ENCODE peak calls at places on chromosomes 16 and 17, in seven cellular contexts. One of them, this sample, is unnamed.

GRCh38 chr17:65914784-65915342 is 277.1 kb downstream of the CEP112 start:
- DNase-seq in kidney glomerular epithelial cell: no peak
- DNase-seq in nucleus accumbens: no peak
- DNase-seq in colonic mucosa: no peak
- DNase-seq in activated CD4-positive, alpha-beta T cell treated with anti-CD3 and anti-CD28 coated beads for 48 hours: no peak
- DNase-seq in thyroid gland: no peak
- DNase-seq in endothelial cell: no peak
- DNase-seq in this sample: no peak

GRCh38 chr17:66698270-66698669 is 136.6 kb upstream of the CACNG5 start:
- DNase-seq in colonic mucosa: no peak
- DNase-seq in activated CD4-positive, alpha-beta T cell treated with anti-CD3 and anti-CD28 coated beads for 48 hours: no peak
- DNase-seq in endothelial cell: no peak
- DNase-seq in thyroid gland: no peak
- DNase-seq in nucleus accumbens: no peak
- DNase-seq in kidney glomerular epithelial cell: no peak
- DNase-seq in this sample: no peak

GRCh38 chr17:13961262-13961661 is 108.0 kb upstream of the COX10 start:
- DNase-seq in thyroid gland: no peak
- DNase-seq in kidney glomerular epithelial cell: no peak
- DNase-seq in endothelial cell: no peak
- DNase-seq in nucleus accumbens: no peak
- DNase-seq in activated CD4-positive, alpha-beta T cell treated with anti-CD3 and anti-CD28 coated beads for 48 hours: no peak
- DNase-seq in colonic mucosa: no peak
- DNase-seq in this sample: no peak

GRCh38 chr17:65359016-65359415 is 202.4 kb downstream of the AXIN2 start:
- DNase-seq in endothelial cell: no peak
- DNase-seq in kidney glomerular epithelial cell: peak; percentile 87
- DNase-seq in colonic mucosa: no peak
- DNase-seq in nucleus accumbens: no peak
- DNase-seq in activated CD4-positive, alpha-beta T cell treated with anti-CD3 and anti-CD28 coated beads for 48 hours: peak; percentile 70
- DNase-seq in thyroid gland: no peak
- DNase-seq in this sample: no peak

GRCh38 chr17:66678827-66679226 is 156.1 kb upstream of the CACNG5 start:
- DNase-seq in thyroid gland: no peak
- DNase-seq in kidney glomerular epithelial cell: no peak
- DNase-seq in endothelial cell: no peak
- DNase-seq in activated CD4-positive, alpha-beta T cell treated with anti-CD3 and anti-CD28 coated beads for 48 hours: no peak
- DNase-seq in nucleus accumbens: no peak
- DNase-seq in colonic mucosa: no peak
- DNase-seq in this sample: no peak

GRCh38 chr17:34443832-34444469 is 80.9 kb upstream of the CCL1 start:
- DNase-seq in endothelial cell: peak; percentile 53
- DNase-seq in kidney glomerular epithelial cell: no peak
- DNase-seq in nucleus accumbens: no peak
- DNase-seq in colonic mucosa: no peak
- DNase-seq in activated CD4-positive, alpha-beta T cell treated with anti-CD3 and anti-CD28 coated beads for 48 hours: no peak
- DNase-seq in thyroid gland: no peak
- DNase-seq in this sample: no peak

GRCh38 chr17:78572277-78573205 is 4.7 kb downstream of the DNAH17 start:
- DNase-seq in nucleus accumbens: no peak
- DNase-seq in colonic mucosa: no peak
- DNase-seq in kidney glomerular epithelial cell: no peak
- DNase-seq in endothelial cell: no peak
- DNase-seq in thyroid gland: no peak
- DNase-seq in activated CD4-positive, alpha-beta T cell treated with anti-CD3 and anti-CD28 coated beads for 48 hours: no peak
- DNase-seq in this sample: peak; percentile 45

GRCh38 chr16:6492742-6493141 is 839.9 kb upstream of the RBFOX1 start:
- DNase-seq in thyroid gland: no peak
- DNase-seq in endothelial cell: no peak
- DNase-seq in colonic mucosa: no peak
- DNase-seq in kidney glomerular epithelial cell: no peak
- DNase-seq in activated CD4-positive, alpha-beta T cell treated with anti-CD3 and anti-CD28 coated beads for 48 hours: no peak
- DNase-seq in nucleus accumbens: no peak
- DNase-seq in this sample: no peak

GRCh38 chr17:34369571-34369970 is 6.5 kb upstream of the CCL1 start:
- DNase-seq in thyroid gland: no peak
- DNase-seq in colonic mucosa: peak; percentile 7
- DNase-seq in activated CD4-positive, alpha-beta T cell treated with anti-CD3 and anti-CD28 coated beads for 48 hours: no peak
- DNase-seq in kidney glomerular epithelial cell: no peak
- DNase-seq in nucleus accumbens: no peak
- DNase-seq in endothelial cell: no peak
- DNase-seq in this sample: no peak

GRCh38 chr16:10387378-10387681 is 1.5 kb downstream of the ATF7IP2 start:
- DNase-seq in colonic mucosa: no peak
- DNase-seq in nucleus accumbens: no peak
- DNase-seq in thyroid gland: no peak
- DNase-seq in activated CD4-positive, alpha-beta T cell treated with anti-CD3 and anti-CD28 coated beads for 48 hours: no peak
- DNase-seq in endothelial cell: no peak
- DNase-seq in kidney glomerular epithelial cell: no peak
- DNase-seq in this sample: no peak

GRCh38 chr17:43431741-43432523 is 33.1 kb downstream of the ARL4D start:
- DNase-seq in colonic mucosa: no peak
- DNase-seq in thyroid gland: no peak
- DNase-seq in nucleus accumbens: no peak
- DNase-seq in activated CD4-positive, alpha-beta T cell treated with anti-CD3 and anti-CD28 coated beads for 48 hours: no peak
- DNase-seq in endothelial cell: no peak
- DNase-seq in kidney glomerular epithelial cell: no peak
- DNase-seq in this sample: no peak

GRCh38 chr17:21005803-21006202 is 37.0 kb downstream of the USP22 start:
- DNase-seq in colonic mucosa: no peak
- DNase-seq in kidney glomerular epithelial cell: no peak
- DNase-seq in endothelial cell: no peak
- DNase-seq in activated CD4-positive, alpha-beta T cell treated with anti-CD3 and anti-CD28 coated beads for 48 hours: no peak
- DNase-seq in thyroid gland: no peak
- DNase-seq in nucleus accumbens: no peak
- DNase-seq in this sample: no peak

GRCh38 chr17:21174719-21175118 is 39.2 kb downstream of the TMEM11 start:
- DNase-seq in nucleus accumbens: no peak
- DNase-seq in endothelial cell: no peak
- DNase-seq in kidney glomerular epithelial cell: peak; percentile 65
- DNase-seq in activated CD4-positive, alpha-beta T cell treated with anti-CD3 and anti-CD28 coated beads for 48 hours: no peak
- DNase-seq in thyroid gland: no peak
- DNase-seq in colonic mucosa: no peak
- DNase-seq in this sample: no peak

GRCh38 chr17:47713980-47714689 is 18.9 kb upstream of the TBX21 start:
- DNase-seq in endothelial cell: no peak
- DNase-seq in colonic mucosa: no peak
- DNase-seq in kidney glomerular epithelial cell: no peak
- DNase-seq in nucleus accumbens: no peak
- DNase-seq in thyroid gland: no peak
- DNase-seq in activated CD4-positive, alpha-beta T cell treated with anti-CD3 and anti-CD28 coated beads for 48 hours: no peak
- DNase-seq in this sample: no peak

GRCh38 chr17:76997981-76998531 is 129.9 kb downstream of the MGAT5B start:
- DNase-seq in kidney glomerular epithelial cell: no peak
- DNase-seq in colonic mucosa: no peak
- DNase-seq in thyroid gland: no peak
- DNase-seq in activated CD4-positive, alpha-beta T cell treated with anti-CD3 and anti-CD28 coated beads for 48 hours: peak; percentile 40
- DNase-seq in nucleus accumbens: no peak
- DNase-seq in endothelial cell: no peak
- DNase-seq in this sample: peak; percentile 36

GRCh38 chr16:21611546-21612384 is 12.4 kb downstream of the METTL9 start:
- DNase-seq in kidney glomerular epithelial cell: no peak
- DNase-seq in colonic mucosa: no peak
- DNase-seq in activated CD4-positive, alpha-beta T cell treated with anti-CD3 and anti-CD28 coated beads for 48 hours: no peak
- DNase-seq in endothelial cell: no peak
- DNase-seq in nucleus accumbens: no peak
- DNase-seq in thyroid gland: no peak
- DNase-seq in this sample: no peak

GRCh38 chr17:81453049-81453448 is 57.8 kb downstream of the BAHCC1 start:
- DNase-seq in endothelial cell: no peak
- DNase-seq in thyroid gland: no peak
- DNase-seq in activated CD4-positive, alpha-beta T cell treated with anti-CD3 and anti-CD28 coated beads for 48 hours: no peak
- DNase-seq in kidney glomerular epithelial cell: no peak
- DNase-seq in nucleus accumbens: no peak
- DNase-seq in colonic mucosa: no peak
- DNase-seq in this sample: no peak

GRCh38 chr16:81623365-81624102 is 155.6 kb upstream of the PLCG2 start:
- DNase-seq in activated CD4-positive, alpha-beta T cell treated with anti-CD3 and anti-CD28 coated beads for 48 hours: peak; percentile 67
- DNase-seq in kidney glomerular epithelial cell: peak; percentile 35
- DNase-seq in thyroid gland: peak; percentile 58
- DNase-seq in colonic mucosa: peak; percentile 48
- DNase-seq in nucleus accumbens: peak; percentile 28
- DNase-seq in endothelial cell: peak; percentile 57
- DNase-seq in this sample: no peak

GRCh38 chr17:79984877-79985276 is 50.8 kb downstream of the TBC1D16 start:
- DNase-seq in endothelial cell: no peak
- DNase-seq in kidney glomerular epithelial cell: no peak
- DNase-seq in colonic mucosa: no peak
- DNase-seq in thyroid gland: no peak
- DNase-seq in nucleus accumbens: no peak
- DNase-seq in activated CD4-positive, alpha-beta T cell treated with anti-CD3 and anti-CD28 coated beads for 48 hours: no peak
- DNase-seq in this sample: no peak

GRCh38 chr17:8803531-8804416 is 4.6 kb upstream of the MFSD6L start:
- DNase-seq in kidney glomerular epithelial cell: no peak
- DNase-seq in nucleus accumbens: no peak
- DNase-seq in endothelial cell: no peak
- DNase-seq in colonic mucosa: peak; percentile 14
- DNase-seq in thyroid gland: peak; percentile 17
- DNase-seq in activated CD4-positive, alpha-beta T cell treated with anti-CD3 and anti-CD28 coated beads for 48 hours: no peak
- DNase-seq in this sample: no peak

This sample was measured in Peyer's patch.